ENCODE peak calls at places on chromosome 1, in five cellular contexts. D, X, B, J and Q are unnamed samples.

GRCh38 chr1:26897351-26897750 is 2.9 kb downstream of the GPATCH3 start:
- DNase-seq in B (no peak), X (no peak), J (no peak), D (no peak), Q (no peak)

GRCh38 chr1:223298706-223299105 is 65.3 kb downstream of the SUSD4 start:
- DNase-seq in J (no peak), X (no peak), D (no peak), B (no peak), Q (no peak)

GRCh38 chr1:7783178-7783711 is 846 bp upstream of the PER3 start:
- DNase-seq in X (peak; percentile 83), B (peak; percentile 25), D (peak; percentile 51), J (peak; percentile 49), Q (peak; percentile 76)

GRCh38 chr1:173454966-173455524 is 22.1 kb upstream of the PRDX6 start:
- DNase-seq in X (no peak), D (no peak), B (no peak), J (no peak), Q (no peak)

GRCh38 chr1:198212675-198213074 is 55.9 kb downstream of the NEK7 start:
- DNase-seq in D (peak; percentile 43), J (no peak), X (no peak), B (peak; percentile 92), Q (no peak)

GRCh38 chr1:45679123-45679522 is 7.2 kb downstream of the GPBP1L1 start:
- DNase-seq in B (peak; percentile 13), X (no peak), D (peak; percentile 35), J (no peak), Q (no peak)

GRCh38 chr1:171257207-171258052 is 9.1 kb downstream of the FMO1 start:
- DNase-seq in B (peak; percentile 96), D (peak; percentile 58), X (peak; percentile 72), J (no peak), Q (no peak)

GRCh38 chr1:29461115-29461739 is 224.9 kb downstream of the PTPRU start:
- DNase-seq in X (no peak), B (no peak), D (no peak), J (no peak), Q (no peak)

GRCh38 chr1:15157524-15158399 is 4.2 kb downstream of the TMEM51 start:
- DNase-seq in J (no peak), D (no peak), X (no peak), B (no peak), Q (no peak)

GRCh38 chr1:205598841-205599666 is 32.8 kb downstream of the ELK4 start:
- DNase-seq in B (peak; percentile 55), D (no peak), J (no peak), X (peak; percentile 84), Q (peak; percentile 39)

GRCh38 chr1:232902766-232903357 is 47.5 kb upstream of the NTPCR start:
- DNase-seq in X (no peak), D (no peak), J (no peak), B (no peak), Q (no peak)

GRCh38 chr1:64675718-64676345 is 69.0 kb upstream of the RAVER2 start:
- DNase-seq in J (no peak), B (peak; percentile 33), X (no peak), D (peak; percentile 38), Q (no peak)

GRCh38 chr1:13732971-13733667 is 33.1 kb downstream of the PRDM2 start:
- DNase-seq in D (no peak), B (no peak), J (no peak), X (no peak), Q (no peak)

GRCh38 chr1:196516373-196516772 is 91.9 kb downstream of the KCNT2 start:
- DNase-seq in B (no peak), D (no peak), X (no peak), J (no peak), Q (no peak)

GRCh38 chr1:160799641-160800040 is 3.7 kb downstream of the LY9 start:
- DNase-seq in J (no peak), D (no peak), B (no peak), X (no peak), Q (no peak)

GRCh38 chr1:25568834-25569598 is 25.6 kb downstream of the LDLRAP1 start:
- DNase-seq in D (peak; percentile 87), B (peak; percentile 89), X (no peak), J (no peak), Q (no peak)

GRCh38 chr1:100699744-100700143 is 19.8 kb upstream of the VCAM1 start:
- DNase-seq in J (no peak), B (no peak), D (peak; percentile 38), X (no peak), Q (no peak)

GRCh38 chr1:167635233-167635648 is 5.2 kb downstream of the RCSD1 start:
- DNase-seq in X (peak; percentile 49), B (no peak), D (no peak), J (peak; percentile 65), Q (no peak)

GRCh38 chr1:10328534-10328933 is 70.3 kb upstream of the PGD start:
- DNase-seq in B (no peak), D (no peak), J (no peak), X (no peak), Q (no peak)